ENCODE peak calls at places on chromosomes 2 and 18, in ten cellular contexts. P, R, S, J, T, O, D, C, G and Z are unnamed samples.

GRCh38 chr2:134609924-134610498 is 108.8 kb downstream of the TMEM163 start:
- DNase-seq in G (no peak), J (no peak), T (no peak), R (no peak), P (no peak), S (no peak), D (no peak), O (no peak), C (no peak), Z (no peak)

GRCh38 chr2:6826081-6826913 is 39.4 kb downstream of the CMPK2 start:
- DNase-seq in D (peak), C (peak), T (no peak), R (peak), S (peak), G (peak), P (peak), O (peak), J (no peak), Z (no peak)

GRCh38 chr18:13137041-13137938 is 81.3 kb upstream of the LDLRAD4 start:
- DNase-seq in G (no peak), P (peak), T (peak), R (no peak), S (peak), C (peak), J (no peak), O (peak), D (no peak), Z (peak)

GRCh38 chr18:45761512-45762114 is 37.6 kb downstream of the SLC14A1 start:
- DNase-seq in C (no peak), P (no peak), R (no peak), O (no peak), D (no peak), G (no peak), S (no peak), J (no peak), T (no peak), Z (no peak)

GRCh38 chr2:74792282-74792681 is 41.6 kb upstream of the HK2 start:
- DNase-seq in P (no peak), S (no peak), J (no peak), T (no peak), G (no peak), C (no peak), R (no peak), O (no peak), D (no peak), Z (no peak)

GRCh38 chr2:168490015-168490874 is 34.2 kb downstream of the CERS6 start:
- DNase-seq in P (peak), G (no peak), J (peak), O (no peak), D (no peak), C (peak), S (no peak), T (no peak), R (no peak), Z (no peak)

GRCh38 chr2:42962521-42962953 is 170.2 kb upstream of the HAAO start:
- DNase-seq in J (no peak), S (no peak), T (no peak), P (no peak), R (no peak), D (peak), O (no peak), C (peak), G (no peak), Z (no peak)

GRCh38 chr2:96495983-96496382 is 9.2 kb downstream of the NEURL3 start:
- DNase-seq in T (no peak), C (no peak), P (no peak), G (no peak), R (no peak), J (no peak), S (no peak), D (no peak), O (no peak), Z (no peak)

GRCh38 chr2:240935101-240935876 is 29.2 kb downstream of the CROCC2 start:
- DNase-seq in C (no peak), D (no peak), P (no peak), J (no peak), G (no peak), O (no peak), S (no peak), R (no peak), T (no peak), Z (no peak)

GRCh38 chr18:43141208-43141607 is 25.7 kb upstream of the RIT2 start:
- DNase-seq in G (no peak), T (no peak), D (no peak), R (no peak), O (no peak), P (no peak), C (no peak), J (no peak), S (no peak), Z (no peak)

GRCh38 chr2:173574713-173575112 is 220.0 kb downstream of the CDCA7 start:
- DNase-seq in J (no peak), S (no peak), P (no peak), O (no peak), C (peak), T (no peak), R (no peak), D (peak), G (peak), Z (no peak)

GRCh38 chr18:63848159-63848558 is 39.3 kb upstream of the SERPINB2 start:
- DNase-seq in O (peak), R (peak), T (no peak), G (peak), J (peak), P (no peak), C (peak), D (peak), S (no peak), Z (peak)

GRCh38 chr2:174951746-174952145 is 53.4 kb downstream of the CHN1 start:
- DNase-seq in S (no peak), G (no peak), C (peak), D (peak), J (no peak), P (no peak), R (no peak), O (no peak), T (no peak), Z (no peak)

GRCh38 chr18:58196881-58197872 is 153.2 kb downstream of the NEDD4L start:
- DNase-seq in T (no peak), D (no peak), P (no peak), C (no peak), G (no peak), S (no peak), R (no peak), O (no peak), J (no peak), Z (no peak)

GRCh38 chr2:11343626-11344341 is 652 bp downstream of the ROCK2 start:
- DNase-seq in R (peak), D (no peak), S (peak), P (peak), O (peak), J (peak), C (no peak), G (no peak), T (peak), Z (peak)

GRCh38 chr2:174138161-174138560 is 110.2 kb downstream of the OLA1 start:
- DNase-seq in G (no peak), T (no peak), R (peak), S (no peak), O (no peak), J (no peak), C (peak), P (no peak), D (no peak), Z (no peak)

GRCh38 chr2:12719400-12720104 is 2.8 kb downstream of the TRIB2 start:
- DNase-seq in P (no peak), S (no peak), O (no peak), G (no peak), R (no peak), J (no peak), T (no peak), C (peak), D (peak), Z (no peak)

GRCh38 chr2:80154231-80154915 is 150.2 kb downstream of the LRRTM1 start:
- DNase-seq in G (no peak), P (no peak), S (no peak), R (no peak), C (no peak), O (no peak), J (no peak), T (no peak), D (no peak), Z (no peak)

GRCh38 chr2:42937171-42937875 is 144.9 kb upstream of the HAAO start:
- DNase-seq in D (no peak), G (peak), P (no peak), J (no peak), C (no peak), O (no peak), S (no peak), R (no peak), T (no peak), Z (no peak)

GRCh38 chr2:200230716-200231115 is 75.8 kb upstream of the SPATS2L start:
- DNase-seq in T (no peak), J (no peak), P (no peak), S (no peak), D (no peak), R (no peak), O (no peak), C (no peak), G (no peak), Z (no peak)

GRCh38 chr2:36562245-36562644 is 35.7 kb downstream of the FEZ2 start:
- DNase-seq in G (peak), R (no peak), O (no peak), P (no peak), J (no peak), S (no peak), D (peak), C (peak), T (no peak), Z (no peak)

GRCh38 chr2:33051586-33052385 is 105.0 kb downstream of the LTBP1 start:
- DNase-seq in J (no peak), P (no peak), D (peak), T (no peak), R (no peak), S (no peak), G (no peak), O (no peak), C (peak), Z (no peak)